ENCODE peak calls at places on chromosomes 12 and 14, in seven cellular contexts. W, U, O, M, P, H and V are unnamed samples.

GRCh38 chr12:105343836-105344235 is 13.3 kb downstream of the C12orf75 start:
- DNase-seq in W (no peak), U (no peak), O (no peak), M (no peak), P (no peak), H (no peak), V (no peak)

GRCh38 chr12:116135209-116135930 is 142.1 kb downstream of the MED13L start:
- DNase-seq in W (no peak), U (no peak), O (no peak), M (no peak), P (no peak), H (no peak), V (no peak)

GRCh38 chr12:88472775-88473174 is 107.5 kb downstream of the KITLG start:
- DNase-seq in W (no peak), U (no peak), O (no peak), M (no peak), P (no peak), H (no peak), V (no peak)

GRCh38 chr12:53749986-53750811 is 1.6 kb downstream of the CISTR start:
- DNase-seq in W (no peak), U (no peak), O (no peak), M (no peak), P (no peak), H (no peak), V (no peak)

GRCh38 chr12:47837190-47838171 is 17.8 kb upstream of the HDAC7 start:
- DNase-seq in W (peak), U (peak), O (peak), M (no peak), P (no peak), H (no peak), V (no peak)

GRCh38 chr14:64956697-64957412 is 14.3 kb upstream of the GPX2 start:
- DNase-seq in W (no peak), U (no peak), O (no peak), M (no peak), P (no peak), H (no peak), V (no peak)

GRCh38 chr14:21476526-21476924 is 234 bp downstream of the RAB2B start:
- DNase-seq in W (peak), U (peak), O (peak), M (no peak), P (no peak), H (no peak), V (peak)

GRCh38 chr12:87136330-87136976 is 880.3 kb upstream of the MGAT4C start:
- DNase-seq in W (no peak), U (no peak), O (no peak), M (peak), P (no peak), H (no peak), V (no peak)

GRCh38 chr14:99522934-99523660 is 41.9 kb downstream of the CCNK start:
- DNase-seq in W (no peak), U (no peak), O (no peak), M (no peak), P (no peak), H (no peak), V (no peak)

GRCh38 chr12:553216-554000 is 93.7 kb downstream of the B4GALNT3 start:
- DNase-seq in W (no peak), U (no peak), O (no peak), M (no peak), P (no peak), H (no peak), V (peak)

GRCh38 chr12:87383705-87384104 is 645.5 kb downstream of the C12orf50 start:
- DNase-seq in W (no peak), U (no peak), O (no peak), M (no peak), P (no peak), H (no peak), V (no peak)

GRCh38 chr14:103846569-103847438 is 571 bp downstream of the PPP1R13B start:
- DNase-seq in W (peak), U (peak), O (peak), M (no peak), P (no peak), H (no peak), V (no peak)

GRCh38 chr14:77324816-77325745 is 4.2 kb downstream of the GSTZ1 start:
- DNase-seq in W (no peak), U (no peak), O (no peak), M (no peak), P (no peak), H (no peak), V (no peak)

GRCh38 chr12:68290126-68290525 is 36.7 kb upstream of the IL22 start:
- DNase-seq in W (no peak), U (no peak), O (no peak), M (no peak), P (no peak), H (no peak), V (no peak)

GRCh38 chr12:49543914-49544815 is 5.3 kb downstream of the KCNH3 start:
- DNase-seq in W (no peak), U (peak), O (no peak), M (no peak), P (no peak), H (no peak), V (no peak)

GRCh38 chr12:102120886-102121285 is 903 bp downstream of the PARPBP start:
- DNase-seq in W (no peak), U (no peak), O (no peak), M (no peak), P (no peak), H (no peak), V (no peak)

GRCh38 chr14:79705126-79705894 is 506.0 kb downstream of the DIO2 start:
- DNase-seq in W (no peak), U (no peak), O (no peak), M (no peak), P (no peak), H (no peak), V (no peak)

GRCh38 chr12:127334324-127334723 is 932.6 kb upstream of the TMEM132C start:
- DNase-seq in W (no peak), U (no peak), O (no peak), M (no peak), P (no peak), H (no peak), V (no peak)

GRCh38 chr12:90619943-90620342 is 335.0 kb downstream of the CCER1 start:
- DNase-seq in W (no peak), U (no peak), O (no peak), M (no peak), P (no peak), H (no peak), V (no peak)

GRCh38 chr12:109714141-109714912 is 702 bp downstream of the FAM222A start:
- DNase-seq in W (peak), U (peak), O (peak), M (no peak), P (no peak), H (no peak), V (no peak)

GRCh38 chr12:6970096-6970527 is 352 bp downstream of the PHB2 start:
- DNase-seq in W (peak), U (no peak), O (no peak), M (no peak), P (no peak), H (no peak), V (no peak)

GRCh38 chr12:503111-503761 is 43.5 kb downstream of the B4GALNT3 start:
- DNase-seq in W (no peak), U (no peak), O (peak), M (no peak), P (no peak), H (no peak), V (no peak)

GRCh38 chr14:78135450-78135891 is 34.7 kb upstream of the NRXN3 start:
- DNase-seq in W (no peak), U (no peak), O (no peak), M (no peak), P (no peak), H (no peak), V (no peak)

DNA sequence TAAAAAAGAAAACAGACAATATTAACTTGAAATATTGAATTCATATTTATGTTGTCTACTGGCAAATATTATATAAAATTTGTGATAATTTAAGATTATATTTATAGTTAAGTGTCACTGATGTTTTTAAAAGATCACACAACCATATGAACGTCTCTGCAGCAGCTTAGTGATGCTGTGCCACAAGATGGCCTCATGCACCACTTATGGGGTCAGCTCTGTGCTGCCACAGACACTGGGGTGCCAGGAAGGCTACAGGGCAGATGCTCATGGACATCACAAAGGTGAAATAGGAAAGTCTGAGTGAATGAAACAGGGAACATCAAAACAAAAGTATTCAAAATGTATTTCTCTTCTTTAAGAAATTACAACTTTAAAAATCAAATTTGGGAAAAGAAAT is 13.1 kb downstream of the ATXN3 start:
- DNase-seq in W (no peak), U (no peak), O (no peak), M (no peak), P (no peak), H (no peak), V (no peak)
- TF ChIP-seq CTCF in W (no peak), U (no peak), O (peak), M (no peak), P (peak), H (no peak), V (peak)

GRCh38 chr12:57085999-57086950 is 2.6 kb upstream of the NAB2 start:
- DNase-seq in W (peak), U (peak), O (no peak), M (no peak), P (no peak), H (no peak), V (no peak)

GRCh38 chr12:57087689-57088441 is 1.0 kb upstream of the NAB2 start:
- DNase-seq in W (peak), U (peak), O (peak), M (peak), P (peak), H (peak), V (peak)

GRCh38 chr12:57088442-57089258 is at the start of gene NAB2:
- DNase-seq in W (peak), U (peak), O (peak), M (peak), P (peak), H (peak), V (peak)

GRCh38 chr12:57089259-57090245 is 638 bp downstream of the NAB2 start:
- DNase-seq in W (peak), U (peak), O (no peak), M (no peak), P (no peak), H (no peak), V (no peak)

DNA sequence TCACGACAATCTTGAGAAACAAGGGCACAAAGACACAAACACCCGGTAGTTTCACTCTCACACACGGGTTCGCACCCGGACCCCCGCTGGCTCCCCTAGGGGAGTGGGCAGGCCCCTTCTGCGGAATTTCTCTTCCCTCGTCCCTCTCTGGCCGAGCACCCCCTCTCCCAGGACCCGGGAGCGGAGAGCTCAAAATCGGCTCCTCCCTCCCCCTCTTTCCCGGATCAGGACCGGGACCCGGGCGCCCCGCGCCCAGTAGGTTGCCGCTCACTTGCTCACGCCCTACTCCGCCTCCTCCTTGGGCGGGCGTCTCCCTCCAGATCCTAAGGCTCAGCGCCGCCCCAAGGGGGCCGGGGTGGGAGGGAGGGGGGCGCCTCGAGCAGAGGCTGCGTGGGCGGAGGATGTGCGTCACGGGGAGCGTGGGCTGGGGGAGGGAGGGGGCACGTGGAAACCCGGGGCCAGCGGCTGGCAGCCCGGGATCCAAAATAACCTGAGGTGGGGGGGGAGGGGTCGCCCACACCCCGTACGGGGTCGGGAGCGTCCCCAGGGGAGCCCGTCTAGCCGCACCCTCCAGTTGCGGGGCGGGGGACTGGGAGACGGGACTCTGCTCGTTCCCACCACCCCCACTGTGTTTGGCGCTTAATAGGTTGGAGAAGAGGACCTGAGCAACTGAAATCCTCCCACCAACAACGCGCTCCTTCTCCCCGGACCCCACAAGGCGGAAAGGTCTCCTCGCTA is 1.8 kb upstream of the NAB2 start:
- DNase-seq in W (peak), U (peak), O (peak), M (peak), P (peak), H (no peak), V (peak)
- TF ChIP-seq CTCF in W (no peak), U (no peak), O (no peak), M (no peak), P (no peak), H (no peak), V (no peak)

DNA sequence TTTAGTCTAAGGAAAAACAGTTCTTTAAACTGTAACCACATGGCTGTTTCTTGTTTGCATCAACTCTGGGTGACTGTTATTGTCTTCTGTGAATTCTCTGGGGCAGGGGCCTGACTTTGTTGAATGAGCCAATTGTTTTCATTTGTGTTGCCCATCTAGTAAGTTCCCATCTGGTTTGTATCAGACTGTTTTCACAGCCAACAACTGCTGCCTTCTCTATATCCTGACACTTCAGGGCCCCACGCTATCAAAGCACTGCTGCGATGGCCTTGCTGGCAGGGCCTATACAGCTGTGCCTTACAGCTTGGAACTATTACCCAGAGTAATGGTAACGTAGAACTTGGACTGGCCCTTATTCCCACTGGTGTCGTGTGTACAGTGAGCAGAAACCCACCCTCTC is 104.3 kb upstream of the DACT1 start:
- DNase-seq in W (no peak), U (no peak), O (no peak), M (no peak), P (no peak), H (no peak), V (no peak)
- TF ChIP-seq CTCF in W (no peak), U (no peak), O (no peak), M (no peak), P (no peak), H (no peak), V (no peak)

GRCh38 chr12:9940370-9940769 is 8.2 kb upstream of the CLEC2A start:
- DNase-seq in W (no peak), U (no peak), O (no peak), M (no peak), P (no peak), H (no peak), V (no peak)
- TF ChIP-seq CTCF in W (no peak), U (no peak), O (peak), M (peak), P (peak), H (peak), V (peak)

GRCh38 chr12:84497819-84498218 is 414.8 kb downstream of the SLC6A15 start:
- DNase-seq in W (no peak), U (no peak), O (no peak), M (no peak), P (no peak), H (no peak), V (no peak)
- TF ChIP-seq CTCF in W (no peak), U (no peak), O (peak), M (peak), P (peak), H (peak), V (peak)

DNA sequence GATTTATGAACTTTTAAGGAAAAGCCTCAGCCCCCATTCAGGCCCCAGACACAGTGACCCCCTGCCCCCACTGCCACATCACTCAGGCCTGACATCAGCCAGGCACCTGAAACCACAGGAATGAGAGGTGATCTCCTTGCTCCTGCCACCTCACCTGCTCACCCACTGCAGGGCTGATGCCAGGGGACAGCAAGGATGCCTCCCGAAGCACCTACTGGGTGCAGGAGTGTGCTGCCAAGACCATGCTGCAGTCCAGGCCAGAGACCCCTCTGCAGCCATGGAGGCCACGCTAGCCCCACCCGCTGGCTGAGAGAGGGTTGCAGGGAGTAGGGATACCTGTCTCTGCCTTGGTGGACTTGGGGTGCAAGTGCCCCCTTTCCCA is 18.6 kb upstream of the KRT7 start:
- DNase-seq in W (no peak), U (peak), O (no peak), M (no peak), P (no peak), H (no peak), V (no peak)
- TF ChIP-seq CTCF in W (no peak), U (peak), O (no peak), M (no peak), P (peak), H (no peak), V (no peak)

GRCh38 chr12:14572401-14572800 is 4.7 kb upstream of the PLBD1 start:
- DNase-seq in W (no peak), U (no peak), O (no peak), M (no peak), P (no peak), H (no peak), V (no peak)
- TF ChIP-seq CTCF in W (no peak), U (no peak), O (peak), M (no peak), P (no peak), H (no peak), V (no peak)